ENCODE peak calls at places on chromosomes 1 and 21, in eight cellular contexts. H, D, P, Z, Q, V, C and W are unnamed samples.

GRCh38 chr1:167631987-167632680 is 2.1 kb downstream of the RCSD1 start:
- DNase-seq in Z (no peak), P (no peak), C (no peak), H (no peak), V (no peak), D (no peak), Q (no peak), W (no peak)

GRCh38 chr1:99943238-99943794 is 26.5 kb upstream of the SLC35A3 start:
- DNase-seq in Q (no peak), C (no peak), V (no peak), H (peak; percentile 1), Z (no peak), D (no peak), P (peak; percentile 38), W (no peak)

GRCh38 chr1:224558904-224559303 is 57.2 kb upstream of the CNIH3 start:
- DNase-seq in P (no peak), C (no peak), V (no peak), H (no peak), D (no peak), Q (no peak), Z (no peak), W (no peak)

GRCh38 chr1:218874313-218874712 is 299.4 kb upstream of the LYPLAL1 start:
- DNase-seq in Q (no peak), C (no peak), P (peak; percentile 94), Z (no peak), H (no peak), V (no peak), D (no peak), W (no peak)

GRCh38 chr1:112794654-112795239 is 79.6 kb upstream of the PPM1J start:
- DNase-seq in D (no peak), V (no peak), C (no peak), Q (no peak), Z (no peak), H (no peak), P (no peak), W (no peak)

GRCh38 chr1:97870574-97870973 is 50.3 kb downstream of the DPYD start:
- DNase-seq in Q (no peak), H (no peak), C (no peak), Z (no peak), P (no peak), V (no peak), D (no peak), W (no peak)

GRCh38 chr21:43623588-43623987 is 35.7 kb downstream of the HSF2BP start:
- DNase-seq in Z (no peak), D (no peak), Q (no peak), C (no peak), P (no peak), V (no peak), H (no peak), W (no peak)

GRCh38 chr1:100077525-100077924 is 55.2 kb downstream of the SASS6 start:
- DNase-seq in P (no peak), Z (no peak), V (no peak), D (no peak), H (no peak), C (no peak), Q (no peak), W (no peak)

GRCh38 chr1:111199881-111200801 is at the start of gene DENND2D:
- DNase-seq in V (no peak), H (no peak), C (peak; percentile 76), P (no peak), Q (peak; percentile 85), Z (no peak), D (peak; percentile 73), W (no peak)

GRCh38 chr1:29453502-29454240 is 217.3 kb downstream of the PTPRU start:
- DNase-seq in P (peak; percentile 53), V (no peak), Z (no peak), D (peak; percentile 22), Q (peak; percentile 42), C (no peak), H (peak; percentile 67), W (peak; percentile 14)

GRCh38 chr1:26471201-26471497 is 1.1 kb upstream of the HMGN2 start:
- DNase-seq in H (no peak), C (no peak), Z (no peak), Q (no peak), V (no peak), D (no peak), P (no peak), W (no peak)

GRCh38 chr21:32056791-32057190 is 184.0 kb downstream of the HUNK start:
- DNase-seq in P (no peak), V (no peak), D (no peak), C (no peak), Z (no peak), Q (no peak), H (no peak), W (no peak)

DNA sequence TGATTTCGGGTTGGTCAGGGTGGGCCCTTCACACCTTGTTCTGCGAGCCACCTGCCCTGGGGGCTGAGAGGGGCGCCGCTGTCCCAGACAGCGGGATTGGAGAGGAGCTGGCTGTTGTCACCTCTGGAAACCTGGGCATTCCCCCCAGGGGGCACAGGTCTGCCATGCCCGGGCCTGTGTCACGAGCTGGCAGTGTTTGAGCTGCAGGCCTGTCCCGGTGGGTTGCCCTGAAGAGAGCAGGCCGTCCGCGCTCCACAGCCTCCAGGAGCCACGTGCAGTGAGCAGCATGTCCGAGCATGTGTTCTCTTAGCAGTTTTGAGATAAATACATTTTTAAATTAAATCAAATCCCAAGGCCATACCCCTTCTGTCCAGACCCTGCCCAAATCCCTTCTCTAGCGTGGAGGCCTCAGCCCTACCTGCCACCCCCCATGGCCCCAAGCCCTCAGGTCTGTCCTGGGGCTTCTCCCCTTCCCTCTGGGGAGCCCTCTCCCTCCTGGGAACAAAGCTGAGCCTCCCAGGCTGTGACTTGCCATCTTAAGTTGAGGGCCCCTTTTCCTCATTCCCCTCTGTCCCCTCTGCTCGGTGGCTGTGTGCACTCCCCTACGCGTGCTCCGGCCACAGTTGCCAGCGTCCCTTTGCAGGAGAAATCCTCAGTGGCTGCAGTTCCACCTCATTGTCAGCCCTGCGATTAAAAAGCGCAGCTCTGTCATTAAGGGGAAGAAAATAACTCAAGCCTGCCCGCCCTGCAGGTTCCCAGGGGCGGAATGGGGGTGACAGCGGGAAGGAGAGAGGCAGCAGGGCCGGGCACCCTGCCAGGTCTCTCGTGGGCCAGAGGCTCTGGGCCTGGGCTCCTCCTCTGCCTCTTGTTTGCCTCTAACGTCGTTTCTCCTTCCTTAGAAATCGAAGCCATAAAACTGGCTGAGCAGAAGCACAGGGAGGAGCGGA is 26.6 kb downstream of the SLX9 start:
- DNase-seq in C (peak; percentile 71), V (no peak), D (no peak), P (no peak), Z (no peak), Q (peak; percentile 19), H (no peak), W (no peak)
- TF ChIP-seq CTCF in C (no peak), V (no peak), D (no peak), P (no peak), Z (no peak), Q (no peak), H (no peak), W (no peak)

DNA sequence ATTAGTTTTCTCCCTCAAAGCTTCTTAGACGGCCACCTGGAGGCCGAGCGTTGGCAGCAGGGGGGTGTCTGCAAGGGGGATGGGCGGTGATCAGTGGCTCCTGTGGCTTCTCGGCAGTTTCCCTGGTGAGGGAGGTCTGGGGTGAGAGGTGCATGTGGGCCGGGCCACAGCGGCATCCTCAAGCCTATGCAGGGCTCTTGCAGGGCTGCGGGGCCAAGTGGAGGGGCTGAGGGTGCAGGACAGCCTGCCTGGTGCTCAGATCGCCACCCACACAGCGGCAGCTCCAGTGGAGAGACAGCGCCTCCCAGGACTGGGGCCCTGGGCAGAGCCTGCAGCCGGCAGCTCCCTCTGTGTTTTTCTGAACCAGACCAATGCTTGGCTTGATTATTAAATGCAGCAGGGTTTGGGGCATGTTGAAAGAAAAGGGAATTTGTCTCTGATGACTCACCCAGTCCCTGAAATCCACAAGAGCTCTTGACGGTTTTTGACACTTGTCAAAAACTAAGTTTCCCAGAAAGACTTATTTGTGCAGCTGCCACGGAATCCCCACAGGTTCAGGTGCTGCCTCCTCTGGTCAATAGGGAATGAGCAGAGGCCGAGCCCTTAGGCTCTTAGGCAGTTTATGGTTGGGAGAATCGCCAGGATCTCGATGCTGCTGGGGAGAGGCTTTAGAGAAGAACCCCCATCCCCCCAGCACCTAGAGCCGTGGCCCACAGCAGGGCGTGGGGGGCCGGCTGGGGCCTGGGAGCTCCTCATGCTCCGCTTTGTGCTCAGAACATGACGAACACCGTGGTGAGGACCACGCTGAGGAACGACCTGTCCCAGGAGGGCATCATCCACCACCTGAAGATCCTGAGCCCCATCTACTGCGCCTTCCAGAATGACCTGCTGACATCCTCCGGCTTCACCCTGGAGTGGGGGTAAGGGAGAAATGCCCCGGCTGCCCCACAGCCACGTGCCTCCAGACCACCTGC is 54.7 kb downstream of the UMODL1 start:
- DNase-seq in P (peak; percentile 59), Q (peak; percentile 29), D (no peak), V (no peak), Z (no peak), C (no peak), H (no peak), W (no peak)
- TF ChIP-seq CTCF in P (no peak), Q (peak; percentile 27), D (no peak), V (peak; percentile 50), Z (no peak), C (peak; percentile 33), H (peak; percentile 18), W (no peak)

DNA sequence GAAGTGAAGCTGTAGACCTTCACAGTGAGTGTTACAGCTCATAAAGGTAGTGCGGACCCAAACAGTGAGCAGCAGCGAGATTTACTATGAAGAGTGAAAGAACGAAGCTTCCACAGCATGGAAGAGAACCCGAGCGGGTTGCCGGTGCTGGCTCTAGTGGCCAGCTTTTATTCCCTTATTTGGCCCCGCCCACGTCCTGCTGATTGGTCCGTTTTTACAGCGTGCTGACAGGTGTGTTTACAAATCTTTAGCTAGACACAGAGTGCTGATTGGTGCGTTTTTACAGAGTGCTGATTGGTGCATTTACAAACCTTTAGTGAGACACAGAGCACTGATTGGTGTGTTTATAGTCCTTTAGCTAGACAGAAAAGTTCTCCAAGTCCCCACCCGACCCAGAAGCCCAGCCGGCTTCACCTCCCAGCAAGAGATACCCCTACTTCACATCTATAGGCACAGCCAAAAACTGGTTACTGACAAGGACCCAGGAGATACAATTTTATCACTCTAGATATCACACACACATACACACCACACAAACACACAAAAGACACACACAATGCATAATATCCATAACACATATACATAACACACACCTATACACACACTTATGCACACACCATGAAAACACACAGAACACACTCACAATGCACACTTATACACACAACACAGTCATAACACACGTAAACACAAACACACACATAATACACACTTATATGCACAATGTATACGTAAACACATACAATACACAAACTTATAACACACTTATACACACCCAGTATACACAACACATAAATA is 68.5 kb downstream of the MAP3K21 start:
- DNase-seq in Z (no peak), Q (no peak), D (no peak), H (no peak), V (no peak), P (no peak), C (no peak), W (no peak)
- TF ChIP-seq CTCF in Z (no peak), Q (no peak), D (no peak), H (no peak), V (no peak), P (no peak), C (no peak), W (no peak)

DNA sequence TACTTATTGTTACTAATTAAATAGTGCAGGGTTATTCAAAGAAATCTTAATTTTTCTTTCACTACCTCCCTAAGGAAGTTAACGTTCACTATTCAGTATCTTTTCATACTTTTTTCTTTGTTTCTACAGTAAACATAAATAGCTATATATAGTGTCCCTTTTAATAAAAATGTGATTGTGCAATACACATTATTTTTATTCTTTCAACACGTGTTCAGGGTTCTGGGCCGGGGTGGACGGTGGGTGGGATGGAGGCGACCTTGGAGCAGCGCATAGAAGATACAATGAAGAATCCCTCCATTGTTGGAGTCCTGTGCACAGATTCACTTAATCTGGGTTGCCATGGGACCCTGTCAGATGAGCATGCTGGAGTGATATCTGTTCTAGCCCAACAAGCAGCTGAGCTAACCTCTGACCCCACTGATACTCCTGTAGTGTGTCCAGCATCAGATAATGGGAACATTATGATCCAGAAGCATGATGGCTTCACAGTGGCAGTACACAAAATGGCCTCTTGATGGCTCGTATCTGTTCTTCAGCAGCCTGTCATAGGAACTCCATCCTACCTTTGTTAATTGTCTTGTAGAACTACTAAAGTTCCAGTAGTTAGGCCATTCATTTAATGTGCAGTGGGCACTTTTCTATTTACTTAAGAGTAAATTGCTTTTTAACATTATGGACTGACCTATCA is 155.9 kb upstream of the L1TD1 start:
- DNase-seq in P (no peak), C (no peak), H (no peak), Z (no peak), V (no peak), D (no peak), Q (no peak), W (peak; percentile 2)
- TF ChIP-seq CTCF in P (no peak), C (no peak), H (no peak), Z (no peak), V (peak; percentile 22), D (no peak), Q (no peak), W (peak; percentile 24)